ENCODE peak calls at places on chromosome 17, in nine cellular contexts. D, X, O, A, Q, E, R, Z and Y are unnamed samples. For H3K36me3, the result is how much of the 10 kb centered on the place peaks cover.

GRCh38 chr17:34578016-34578415 is 1.4 kb upstream of the TMEM132E start:
- DNase-seq in D (no peak), X (no peak), O (no peak), A (no peak), Q (no peak), E (no peak), R (no peak), Z (no peak), Y (no peak)

GRCh38 chr17:19647697-19648474 is 665 bp upstream of the ALDH3A2 start:
- DNase-seq in D (peak), X (peak), O (peak), A (peak), Q (peak), E (peak), R (peak), Z (peak), Y (peak)

GRCh38 chr17:81976332-81977210 is 858 bp upstream of the ASPSCR1 start:
- DNase-seq in D (no peak), X (no peak), O (no peak), A (peak), Q (peak), E (peak), R (peak), Z (peak), Y (peak)

GRCh38 chr17:67360880-67361279 is 5.5 kb downstream of the PSMD12 start:
- DNase-seq in D (no peak), X (no peak), O (no peak), A (no peak), Q (no peak), E (no peak), R (no peak), Z (no peak), Y (no peak)

GRCh38 chr17:74454197-74455024 is 12.0 kb upstream of the CD300A start:
- DNase-seq in D (peak), X (peak), O (no peak), A (peak), Q (peak), E (no peak), R (peak), Z (peak), Y (no peak)

GRCh38 chr17:8118769-8119574 is 658 bp upstream of the ALOXE3 start:
- DNase-seq in D (peak), X (peak), O (peak), A (peak), Q (peak), E (no peak), R (peak), Z (peak), Y (peak)

GRCh38 chr17:3474212-3474611 is 1.6 kb upstream of the ASPA start:
- DNase-seq in D (no peak), X (no peak), O (no peak), A (no peak), Q (no peak), E (no peak), R (no peak), Z (no peak), Y (no peak)

GRCh38 chr17:79223471-79223870 is 148.8 kb downstream of the ENGASE start:
- DNase-seq in D (no peak), X (no peak), O (no peak), A (no peak), Q (no peak), E (no peak), R (no peak), Z (no peak), Y (no peak)

GRCh38 chr17:77002103-77003045 is 134.2 kb downstream of the MGAT5B start:
- DNase-seq in D (peak), X (peak), O (no peak), A (no peak), Q (no peak), E (no peak), R (no peak), Z (no peak), Y (no peak)

GRCh38 chr17:10048951-10049350 is 143.9 kb upstream of the RCVRN start:
- DNase-seq in D (no peak), X (no peak), O (no peak), A (no peak), Q (no peak), E (no peak), R (no peak), Z (no peak), Y (no peak)

GRCh38 chr17:77281024-77281903 is 140.5 kb downstream of the SEC14L1 start:
- DNase-seq in D (no peak), X (peak), O (peak), A (peak), Q (peak), E (peak), R (no peak), Z (peak), Y (peak)

GRCh38 chr17:53924530-53925455 is 102.1 kb downstream of the KIF2B start:
- DNase-seq in D (no peak), X (no peak), O (no peak), A (no peak), Q (no peak), E (no peak), R (no peak), Z (no peak), Y (no peak)

GRCh38 chr17:27654654-27655524 is 23.9 kb downstream of the LGALS9 start:
- DNase-seq in D (peak), X (peak), O (peak), A (peak), Q (peak), E (no peak), R (peak), Z (peak), Y (peak)

GRCh38 chr17:21379080-21379711 is 3.0 kb downstream of the KCNJ12 start:
- DNase-seq in D (no peak), X (no peak), O (no peak), A (peak), Q (peak), E (no peak), R (peak), Z (peak), Y (peak)

GRCh38 chr17:20184977-20185619 is 175.9 kb downstream of the SPECC1 start:
- DNase-seq in D (no peak), X (peak), O (no peak), A (no peak), Q (no peak), E (no peak), R (no peak), Z (no peak), Y (no peak)

GRCh38 chr17:58236394-58236793 is 2.0 kb upstream of the LPO start:
- DNase-seq in D (no peak), X (no peak), O (no peak), A (no peak), Q (no peak), E (no peak), R (no peak), Z (no peak), Y (no peak)

GRCh38 chr17:58242171-58242784 is 3.9 kb downstream of the LPO start:
- DNase-seq in D (no peak), X (no peak), O (no peak), A (no peak), Q (no peak), E (no peak), R (no peak), Z (peak), Y (no peak)

GRCh38 chr17:58238147-58238634 is at the start of gene LPO:
- DNase-seq in D (no peak), X (no peak), O (no peak), A (no peak), Q (no peak), E (no peak), R (no peak), Z (no peak), Y (no peak)

GRCh38 chr17:58235821-58236220 is 2.6 kb upstream of the LPO start:
- DNase-seq in D (no peak), X (no peak), O (no peak), A (no peak), Q (no peak), E (no peak), R (no peak), Z (no peak), Y (no peak)

GRCh38 chr17:58239987-58240386 is 1.6 kb downstream of the LPO start:
- DNase-seq in D (no peak), X (no peak), O (no peak), A (no peak), Q (no peak), E (no peak), R (no peak), Z (no peak), Y (no peak)
- H3K36me3 ChIP-seq in D (under half), X (under half), O (under half), A (under half), Q (under half), E (under half), R (under half), Z (under half), Y (under half)

DNA sequence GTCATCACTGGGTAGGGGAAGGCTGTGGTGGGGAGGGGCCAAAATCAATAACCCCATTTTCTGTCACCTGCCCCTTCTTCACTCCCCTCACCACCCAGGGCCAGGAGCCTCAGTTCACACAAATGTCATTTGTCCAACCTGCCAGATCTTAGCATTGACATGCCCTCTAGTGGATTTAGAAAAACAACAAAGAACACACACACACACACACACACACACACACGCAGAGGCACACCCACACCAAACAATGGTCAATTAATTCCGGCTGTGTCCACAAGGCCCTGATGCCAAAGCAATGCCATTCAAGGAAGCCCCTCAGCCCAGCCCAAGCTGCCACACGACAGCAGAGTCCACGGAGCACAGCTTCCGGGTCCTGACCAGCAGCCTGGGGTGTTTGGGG is 68.4 kb downstream of the NOG start:
- DNase-seq in D (no peak), X (no peak), O (no peak), A (no peak), Q (no peak), E (no peak), R (no peak), Z (no peak), Y (no peak)
- TF ChIP-seq CTCF in D (no peak), X (no peak), O (no peak), A (no peak), Q (no peak), E (no peak), R (no peak), Z (no peak), Y (no peak)

GRCh38 chr17:42971589-42971988 is 7.3 kb upstream of the AARSD1 start:
- DNase-seq in D (no peak), X (no peak), O (no peak), A (no peak), Q (no peak), E (no peak), R (no peak), Z (no peak), Y (no peak)

GRCh38 chr17:42967925-42968324 is 3.7 kb upstream of the AARSD1 start:
- DNase-seq in D (no peak), X (no peak), O (no peak), A (no peak), Q (no peak), E (no peak), R (no peak), Z (no peak), Y (no peak)

GRCh38 chr17:42964161-42964932 is at the start of gene AARSD1:
- DNase-seq in D (peak), X (peak), O (peak), A (peak), Q (peak), E (peak), R (peak), Z (peak), Y (peak)

GRCh38 chr17:42969006-42969581 is 4.8 kb upstream of the AARSD1 start:
- DNase-seq in D (no peak), X (no peak), O (no peak), A (no peak), Q (no peak), E (no peak), R (no peak), Z (peak), Y (no peak)
- H3K27ac ChIP-seq in D (no peak), X (no peak), O (no peak), A (no peak), Q (no peak), E (no peak), R (no peak), Z (peak), Y (no peak)

GRCh38 chr17:2059125-2059836 is 4.4 kb downstream of the HIC1 start:
- DNase-seq in D (no peak), X (no peak), O (no peak), A (no peak), Q (no peak), E (no peak), R (no peak), Z (no peak), Y (peak)

GRCh38 chr17:2060681-2061440 is 6.0 kb downstream of the HIC1 start:
- DNase-seq in D (peak), X (no peak), O (no peak), A (no peak), Q (no peak), E (no peak), R (no peak), Z (no peak), Y (no peak)

GRCh38 chr17:2058521-2059124 is 3.7 kb downstream of the HIC1 start:
- DNase-seq in D (peak), X (no peak), O (peak), A (peak), Q (peak), E (no peak), R (peak), Z (peak), Y (peak)

GRCh38 chr17:2061441-2061797 is 6.5 kb downstream of the HIC1 start:
- DNase-seq in D (peak), X (no peak), O (no peak), A (no peak), Q (no peak), E (no peak), R (no peak), Z (no peak), Y (no peak)

GRCh38 chr17:2059837-2060658 is 5.1 kb downstream of the HIC1 start:
- DNase-seq in D (no peak), X (no peak), O (no peak), A (no peak), Q (no peak), E (no peak), R (no peak), Z (no peak), Y (no peak)
- H3K36me3 ChIP-seq in D (half or more), X (under half), O (under half), A (under half), Q (under half), E (under half), R (half or more), Z (under half), Y (under half)

GRCh38 chr17:50758524-50758923 is 8.8 kb downstream of the ANKRD40CL start:
- DNase-seq in D (no peak), X (no peak), O (no peak), A (no peak), Q (no peak), E (no peak), R (no peak), Z (no peak), Y (no peak)
- TF ChIP-seq CTCF in D (no peak), X (no peak), O (no peak), A (no peak), Q (no peak), E (no peak), R (no peak), Z (no peak), Y (no peak)